ENCODE peak calls at places on chromosomes 5 and 9, in four cellular contexts. S is brain microvascular endothelial cell, L is H1, N is tibial nerve. B is an unnamed sample.

GRCh38 chr9:93092171-93092991 is 3.6 kb upstream of the CARD19 start:
- DNase-seq in S (no peak), L (no peak), N (no peak), B (peak)

GRCh38 chr9:9612270-9612669 is 1000.5 kb downstream of the PTPRD start:
- DNase-seq in S (no peak), L (no peak), N (no peak), B (no peak)

GRCh38 chr5:34652466-34652865 is 3.7 kb upstream of the RAI14 start:
- DNase-seq in S (no peak), L (no peak), N (no peak), B (no peak)

GRCh38 chr9:306907-307306 is 92.2 kb downstream of the DOCK8 start:
- DNase-seq in S (no peak), L (no peak), N (peak), B (no peak)

GRCh38 chr9:18451409-18451808 is 22.5 kb upstream of the ADAMTSL1 start:
- DNase-seq in S (no peak), L (no peak), N (no peak), B (no peak)

GRCh38 chr9:22649384-22649783 is 202.8 kb downstream of the DMRTA1 start:
- DNase-seq in S (no peak), L (no peak), N (no peak), B (no peak)

GRCh38 chr5:133936611-133937015 is 31.8 kb downstream of the C5orf15 start:
- DNase-seq in S (no peak), L (no peak), N (no peak), B (peak)

GRCh38 chr5:7017004-7017770 is 304.0 kb downstream of the TENT4A start:
- DNase-seq in S (no peak), L (no peak), N (no peak), B (no peak)

GRCh38 chr5:108924457-108924961 is 176.8 kb downstream of the FER start:
- DNase-seq in S (no peak), L (no peak), N (no peak), B (no peak)

GRCh38 chr5:16455670-16456069 is 9.9 kb downstream of the ZNF622 start:
- DNase-seq in S (no peak), L (no peak), N (no peak), B (no peak)

GRCh38 chr5:16456103-16456832 is 9.3 kb downstream of the ZNF622 start:
- DNase-seq in S (peak), L (no peak), N (peak), B (no peak)

GRCh38 chr5:16454686-16455085 is 10.9 kb downstream of the ZNF622 start:
- DNase-seq in S (no peak), L (no peak), N (no peak), B (no peak)

GRCh38 chr5:16450163-16450562 is 15.4 kb downstream of the ZNF622 start:
- DNase-seq in S (no peak), L (no peak), N (no peak), B (no peak)

DNA sequence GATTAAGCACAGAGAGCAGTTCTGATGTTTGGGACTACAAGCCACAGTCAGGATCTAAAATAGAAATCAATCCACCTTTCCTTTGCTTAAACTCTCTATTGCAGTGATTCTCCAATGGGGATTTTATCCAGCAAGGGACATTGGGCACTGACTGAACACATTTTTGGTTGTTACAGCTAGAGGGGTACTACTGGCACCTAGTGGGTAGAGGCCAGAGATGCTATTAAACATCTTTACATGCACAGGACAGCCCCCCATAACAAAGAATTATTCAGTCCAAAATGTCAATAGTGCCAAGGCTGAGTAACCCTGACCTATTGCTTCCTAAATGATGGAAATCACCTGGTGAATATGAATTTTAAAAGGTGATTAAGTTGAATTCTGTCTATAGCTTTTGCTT is 12.0 kb downstream of the ZNF622 start:
- DNase-seq in S (no peak), L (no peak), N (no peak), B (no peak)
- TF ChIP-seq CTCF in S (peak), L (peak), N (no peak), B (no peak)

GRCh38 chr5:180811623-180812119 is 9.1 kb upstream of the MGAT1 start:
- DNase-seq in S (no peak), L (no peak), N (no peak), B (peak)
- H3K4me3 ChIP-seq in S (no peak), L (peak), N (peak), B (peak)

GRCh38 chr9:98570663-98571440 is 137.9 kb downstream of the GABBR2 start:
- DNase-seq in S (no peak), L (no peak), N (no peak), B (no peak)
- TF ChIP-seq CTCF in S (no peak), L (peak), N (no peak), B (no peak)

GRCh38 chr5:32270946-32271345 is 41.8 kb downstream of the MTMR12 start:
- DNase-seq in S (no peak), L (no peak), N (no peak), B (no peak)

GRCh38 chr5:32265902-32266301 is 46.8 kb downstream of the MTMR12 start:
- DNase-seq in S (no peak), L (no peak), N (no peak), B (no peak)

GRCh38 chr5:32272746-32273145 is 40.0 kb downstream of the MTMR12 start:
- DNase-seq in S (no peak), L (no peak), N (no peak), B (no peak)

GRCh38 chr5:32274548-32275420 is 38.0 kb downstream of the MTMR12 start:
- DNase-seq in S (peak), L (no peak), N (no peak), B (no peak)

GRCh38 chr5:32270178-32270577 is 42.6 kb downstream of the MTMR12 start:
- DNase-seq in S (no peak), L (no peak), N (no peak), B (no peak)
- H3K4me3 ChIP-seq in S (no peak), L (no peak), N (no peak), B (no peak)

GRCh38 chr5:93430673-93431192 is 150.3 kb downstream of the NR2F1-AS1 start:
- DNase-seq in S (no peak), L (no peak), N (no peak), B (no peak)
- TF ChIP-seq CTCF in S (peak), L (peak), N (no peak), B (no peak)

GRCh38 chr5:67015577-67016290 is 180.9 kb downstream of the CD180 start:
- DNase-seq in S (peak), L (no peak), N (no peak), B (no peak)
- H3K4me3 ChIP-seq in S (no peak), L (no peak), N (peak), B (peak)